ENCODE peak calls at places on chromosomes 6 and 20, in ten cellular contexts. Z is small intestine; P is ovary; V is A549; M is left ventricle myocardium inferior; Y is psoas muscle; R is cardiac fibroblast; S is colonic mucosa; E is epithelial cell of esophagus; W is CD4-positive, CD25-positive, alpha-beta regulatory T cell. T is an unnamed sample.
A peak's percentile ranks its signal among the peaks of the same experiment; 100 is the strongest.

GRCh38 chr20:18267815-18268214 is 20.5 kb upstream of the ZNF133 start:
- DNase-seq in Z (no peak), P (no peak), V (no peak), M (no peak), Y (no peak), R (no peak), S (no peak), E (no peak), W (no peak), T (no peak)

GRCh38 chr20:20895537-20895936 is 183.1 kb upstream of the RALGAPA2 start:
- DNase-seq in Z (no peak), P (no peak), V (no peak), M (no peak), Y (no peak), R (no peak), S (no peak), E (no peak), W (no peak), T (no peak)

GRCh38 chr6:44651604-44652003 is 264.1 kb downstream of the CDC5L start:
- DNase-seq in Z (no peak), P (no peak), V (no peak), M (no peak), Y (no peak), R (no peak), S (no peak), E (no peak), W (no peak), T (no peak)

GRCh38 chr20:51628533-51629398 is 86.2 kb upstream of the NFATC2 start:
- DNase-seq in Z (peak; percentile 41), P (no peak), V (no peak), M (no peak), Y (no peak), R (peak; percentile 93), S (no peak), E (peak; percentile 20), W (no peak), T (no peak)

GRCh38 chr6:9252784-9253183 is 817.4 kb upstream of the SLC35B3 start:
- DNase-seq in Z (no peak), P (no peak), V (no peak), M (no peak), Y (no peak), R (no peak), S (no peak), E (no peak), W (no peak), T (no peak)

GRCh38 chr6:145025488-145025887 is 709.8 kb downstream of the EPM2A start:
- DNase-seq in Z (no peak), P (no peak), V (no peak), M (no peak), Y (no peak), R (no peak), S (no peak), E (no peak), W (no peak), T (no peak)

GRCh38 chr6:113396644-113397201 is 460.4 kb upstream of the MARCKS start:
- DNase-seq in Z (peak; percentile 7), P (no peak), V (no peak), M (no peak), Y (no peak), R (no peak), S (no peak), E (no peak), W (no peak), T (no peak)

GRCh38 chr6:11021714-11022113 is 22.4 kb downstream of the ELOVL2 start:
- DNase-seq in Z (no peak), P (no peak), V (no peak), M (no peak), Y (no peak), R (no peak), S (no peak), E (no peak), W (no peak), T (no peak)

DNA sequence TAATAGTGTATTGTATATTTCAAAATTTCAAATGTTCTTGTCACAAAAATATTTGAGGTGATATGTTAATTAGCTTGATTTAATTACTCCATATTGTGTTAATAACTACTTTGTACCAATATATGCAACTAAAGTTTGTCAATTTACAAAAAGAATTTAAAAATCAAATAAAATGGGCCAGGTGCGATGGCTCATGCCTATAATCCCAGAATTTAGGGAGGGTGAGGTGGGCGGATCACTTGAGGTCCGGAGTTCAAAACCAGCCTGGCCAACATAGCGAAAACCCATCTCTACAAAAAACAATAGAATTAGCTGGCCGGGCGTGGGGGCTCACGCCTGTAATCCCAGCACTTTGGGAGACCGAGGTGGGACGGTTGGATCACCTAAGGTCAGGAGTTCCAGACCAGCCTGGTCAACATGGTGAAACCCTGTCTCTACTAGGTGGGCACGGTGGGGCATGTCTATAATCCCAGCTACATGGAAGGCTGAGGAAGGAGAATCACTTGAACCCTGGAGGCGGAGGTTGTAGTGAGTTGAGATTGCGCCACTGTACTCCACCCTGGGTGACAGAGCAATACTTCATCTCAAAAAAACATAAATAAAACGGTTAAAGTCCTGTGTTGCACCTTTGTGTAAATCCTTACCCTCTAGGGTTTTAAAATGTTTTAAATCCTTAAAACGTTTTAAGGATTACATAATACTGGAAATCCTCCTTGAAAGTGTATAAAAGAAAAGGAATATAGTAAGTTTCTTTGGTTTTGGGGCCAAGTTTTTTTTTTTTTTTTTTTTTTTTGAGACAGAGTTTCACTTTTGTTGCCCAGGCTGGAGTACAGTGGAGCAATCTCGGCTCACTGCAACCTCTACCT is 4.0 kb downstream of the HSPA1B start:
- DNase-seq in Z (no peak), P (no peak), V (no peak), M (no peak), Y (no peak), R (no peak), S (peak; percentile 58), E (peak; percentile 46), W (no peak), T (peak; percentile 76)
- H3K4me3 ChIP-seq in Z (no peak overlapping the region), P (no peak overlapping the region), V (peak overlapping the region; percentile 53), M (peak overlapping the region; percentile 84), Y (peak overlapping the region; percentile 74), R (no peak overlapping the region), S (peak overlapping the region; percentile 62), E (peak overlapping the region; percentile 67), W (peak overlapping the region; percentile 96), T (no peak overlapping the region)

GRCh38 chr6:68641172-68641571 is 6.1 kb downstream of the ADGRB3 start:
- DNase-seq in Z (no peak), P (no peak), V (no peak), M (no peak), Y (no peak), R (no peak), S (no peak), E (no peak), W (no peak), T (no peak)

GRCh38 chr6:68642081-68642480 is 7.0 kb downstream of the ADGRB3 start:
- DNase-seq in Z (no peak), P (no peak), V (no peak), M (no peak), Y (no peak), R (no peak), S (no peak), E (no peak), W (no peak), T (no peak)

GRCh38 chr6:68639826-68640505 is 4.9 kb downstream of the ADGRB3 start:
- DNase-seq in Z (no peak), P (no peak), V (no peak), M (no peak), Y (no peak), R (peak; percentile 48), S (no peak), E (no peak), W (no peak), T (no peak)

GRCh38 chr6:68639211-68639610 is 4.1 kb downstream of the ADGRB3 start:
- DNase-seq in Z (no peak), P (no peak), V (no peak), M (no peak), Y (no peak), R (no peak), S (no peak), E (no peak), W (no peak), T (no peak)

DNA sequence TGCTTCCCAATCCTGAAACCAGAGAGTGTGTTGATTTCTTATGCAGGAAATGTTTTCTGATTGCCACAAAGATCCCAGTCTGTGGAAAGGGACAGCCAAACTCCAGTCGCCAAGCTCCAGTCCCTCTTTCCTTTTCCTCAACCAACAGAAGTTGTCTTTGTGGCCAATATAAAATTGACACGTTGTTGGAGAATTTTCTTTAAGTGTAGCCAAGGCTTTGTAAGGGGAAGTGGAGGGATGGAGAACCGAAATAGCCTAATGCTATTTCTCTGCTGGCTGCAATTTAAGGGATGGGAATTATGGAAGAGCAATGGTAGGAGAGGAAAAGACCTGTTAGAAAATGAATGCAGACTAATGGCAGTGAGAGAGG is 5.4 kb downstream of the ADGRB3 start:
- DNase-seq in Z (no peak), P (no peak), V (no peak), M (no peak), Y (no peak), R (no peak), S (no peak), E (no peak), W (no peak), T (no peak)
- H3K4me3 ChIP-seq in Z (no peak overlapping the region), P (peak overlapping the region; percentile 18), V (no peak overlapping the region), M (peak overlapping the region; percentile 56), Y (peak overlapping the region; percentile 40), R (peak overlapping the region; percentile 4), S (no peak overlapping the region), E (no peak overlapping the region), W (no peak overlapping the region), T (peak overlapping the region; percentile 17)

GRCh38 chr20:33874129-33874528 is 63.0 kb downstream of the CHMP4B start:
- DNase-seq in Z (no peak), P (no peak), V (no peak), M (no peak), Y (no peak), R (no peak), S (no peak), E (no peak), W (no peak), T (no peak)

GRCh38 chr20:33869283-33869682 is 58.1 kb downstream of the CHMP4B start:
- DNase-seq in Z (no peak), P (no peak), V (no peak), M (no peak), Y (no peak), R (no peak), S (no peak), E (no peak), W (no peak), T (no peak)

GRCh38 chr20:33868042-33868441 is 56.9 kb downstream of the CHMP4B start:
- DNase-seq in Z (no peak), P (no peak), V (no peak), M (no peak), Y (no peak), R (no peak), S (no peak), E (no peak), W (no peak), T (no peak)

GRCh38 chr20:33868571-33868970 is 57.4 kb downstream of the CHMP4B start:
- DNase-seq in Z (no peak), P (no peak), V (no peak), M (no peak), Y (no peak), R (no peak), S (no peak), E (no peak), W (no peak), T (no peak)

GRCh38 chr20:33871362-33871761 is 60.2 kb downstream of the CHMP4B start:
- DNase-seq in Z (no peak), P (no peak), V (no peak), M (no peak), Y (no peak), R (no peak), S (peak; percentile 53), E (no peak), W (no peak), T (no peak)
- H3K4me3 ChIP-seq in Z (no peak overlapping the region), P (peak overlapping the region; percentile 26), V (no peak overlapping the region), M (no peak overlapping the region), Y (no peak overlapping the region), R (no peak overlapping the region), S (no peak overlapping the region), E (no peak overlapping the region), W (no peak overlapping the region), T (no peak overlapping the region)

GRCh38 chr6:19413323-19413722 is 423.8 kb upstream of the ID4 start:
- DNase-seq in Z (no peak), P (no peak), V (no peak), M (no peak), Y (no peak), R (peak; percentile 62), S (no peak), E (peak; percentile 81), W (no peak), T (no peak)

GRCh38 chr6:19416811-19417210 is 420.4 kb upstream of the ID4 start:
- DNase-seq in Z (no peak), P (no peak), V (no peak), M (no peak), Y (no peak), R (no peak), S (no peak), E (no peak), W (no peak), T (no peak)

GRCh38 chr6:19410477-19410876 is 426.7 kb upstream of the ID4 start:
- DNase-seq in Z (no peak), P (no peak), V (no peak), M (no peak), Y (no peak), R (peak; percentile 78), S (no peak), E (peak; percentile 98), W (no peak), T (no peak)

GRCh38 chr6:19417713-19418112 is 419.5 kb upstream of the ID4 start:
- DNase-seq in Z (no peak), P (no peak), V (no peak), M (no peak), Y (no peak), R (peak; percentile 79), S (no peak), E (peak; percentile 91), W (no peak), T (no peak)

DNA sequence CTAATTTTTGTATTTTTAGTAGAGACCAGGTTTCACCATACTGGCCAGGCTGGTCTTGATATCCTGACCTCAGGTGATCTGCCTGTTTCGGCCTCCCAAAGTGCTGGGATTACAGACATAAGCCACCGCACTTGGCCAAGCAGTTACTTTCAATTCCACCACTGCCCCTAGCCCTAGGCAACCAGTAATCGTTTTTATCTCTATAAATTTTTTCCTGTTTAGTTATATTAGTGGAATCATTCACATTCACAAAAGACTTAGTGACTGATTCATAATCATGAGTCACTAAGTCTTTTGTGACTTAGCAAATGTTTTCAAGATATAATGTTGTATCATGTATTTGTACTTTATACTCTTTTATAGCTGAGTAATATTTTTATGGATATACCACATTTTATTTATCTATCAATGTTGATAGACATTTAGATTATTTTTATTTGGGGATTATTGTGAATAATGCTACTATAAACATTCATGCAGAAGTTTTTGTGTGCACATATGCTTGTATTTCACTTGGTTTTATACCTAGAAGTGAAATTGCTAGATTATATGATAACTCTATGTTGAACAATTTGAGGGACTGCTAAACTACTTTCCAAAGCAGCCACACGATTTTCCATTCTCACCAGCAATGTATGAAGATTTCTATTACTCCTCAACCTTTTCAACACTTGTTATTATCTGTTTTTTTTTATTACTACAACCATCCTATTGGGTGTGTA is 421.4 kb upstream of the ID4 start:
- DNase-seq in Z (peak; percentile 3), P (no peak), V (no peak), M (no peak), Y (no peak), R (peak; percentile 76), S (no peak), E (peak; percentile 84), W (no peak), T (no peak)
- H3K4me3 ChIP-seq in Z (no peak overlapping the region), P (no peak overlapping the region), V (no peak overlapping the region), M (no peak overlapping the region), Y (no peak overlapping the region), R (no peak overlapping the region), S (no peak overlapping the region), E (no peak overlapping the region), W (no peak overlapping the region), T (no peak overlapping the region)

T was measured in spleen.